ENCODE peak calls at places on chromosomes 3 and 15, in nine cellular contexts. C is neural progenitor cell, A is cardiac muscle cell, G is AG04450, P is testis, O is HL-60, E is body of pancreas, M is brain microvascular endothelial cell, S is transverse colon. B is an unnamed sample. For H3K27me3, the result is how much of the 10 kb centered on the place peaks cover.

GRCh38 chr3:27633224-27633545 is 88.9 kb downstream of the EOMES start:
- DNase-seq in C (no peak), A (peak), G (no peak), P (peak), O (peak), E (no peak), M (no peak), S (no peak), B (no peak)

GRCh38 chr15:36109943-36110658 is 469.3 kb upstream of the CDIN1 start:
- DNase-seq in C (no peak), A (peak), G (no peak), P (peak), O (no peak), E (peak), M (peak), S (no peak), B (no peak)

GRCh38 chr3:66997560-66998074 is 490 bp upstream of the KBTBD8 start:
- DNase-seq in C (no peak), A (no peak), G (no peak), P (peak), O (no peak), E (peak), M (peak), S (no peak), B (no peak)

GRCh38 chr3:160365872-160366522 is 33.0 kb downstream of the IFT80 start:
- DNase-seq in C (no peak), A (no peak), G (no peak), P (no peak), O (no peak), E (no peak), M (no peak), S (no peak), B (no peak)

GRCh38 chr3:122362026-122362425 is 21.0 kb downstream of the MIX23 start:
- DNase-seq in C (no peak), A (no peak), G (no peak), P (no peak), O (no peak), E (no peak), M (no peak), S (no peak), B (no peak)

GRCh38 chr15:47437492-47437891 is 279.8 kb upstream of the SEMA6D start:
- DNase-seq in C (no peak), A (no peak), G (no peak), P (no peak), O (no peak), E (no peak), M (no peak), S (no peak), B (no peak)

GRCh38 chr15:74625693-74626092 is 10.1 kb downstream of the CLK3 start:
- DNase-seq in C (no peak), A (no peak), G (no peak), P (no peak), O (no peak), E (no peak), M (no peak), S (no peak), B (no peak)

GRCh38 chr3:48305396-48305795 is 28.1 kb downstream of the SPINK8 start:
- DNase-seq in C (no peak), A (no peak), G (no peak), P (no peak), O (no peak), E (no peak), M (no peak), S (no peak), B (no peak)

GRCh38 chr15:91852741-91853500 is 587 bp upstream of the SLCO3A1 start:
- DNase-seq in C (peak), A (peak), G (no peak), P (peak), O (peak), E (peak), M (peak), S (peak), B (no peak)

GRCh38 chr3:38117748-38118420 is 19.0 kb downstream of the ACAA1 start:
- DNase-seq in C (peak), A (peak), G (peak), P (peak), O (peak), E (peak), M (peak), S (peak), B (no peak)

GRCh38 chr15:95558131-95558530 is 772.4 kb upstream of the NR2F2 start:
- DNase-seq in C (no peak), A (peak), G (no peak), P (no peak), O (no peak), E (no peak), M (no peak), S (no peak), B (no peak)

GRCh38 chr15:95556866-95557225 is 773.7 kb upstream of the NR2F2 start:
- DNase-seq in C (peak), A (peak), G (no peak), P (peak), O (no peak), E (no peak), M (peak), S (no peak), B (peak)

GRCh38 chr15:98452238-98452637 is 196.1 kb upstream of the IGF1R start:
- DNase-seq in C (no peak), A (no peak), G (no peak), P (no peak), O (no peak), E (no peak), M (no peak), S (no peak), B (no peak)

GRCh38 chr15:41506796-41507341 is 6.8 kb downstream of the LTK start:
- DNase-seq in C (no peak), A (no peak), G (no peak), P (no peak), O (no peak), E (no peak), M (no peak), S (no peak), B (no peak)

GRCh38 chr3:113628788-113629187 is 67.7 kb downstream of the USF3 start:
- DNase-seq in C (no peak), A (no peak), G (no peak), P (no peak), O (no peak), E (no peak), M (no peak), S (no peak), B (no peak)

GRCh38 chr3:45446706-45447105 is 58.3 kb downstream of the LARS2 start:
- DNase-seq in C (no peak), A (no peak), G (no peak), P (no peak), O (no peak), E (no peak), M (no peak), S (no peak), B (no peak)

GRCh38 chr3:194231840-194232832 is 96.2 kb downstream of the HES1 start:
- DNase-seq in C (no peak), A (no peak), G (no peak), P (no peak), O (no peak), E (no peak), M (no peak), S (no peak), B (no peak)

GRCh38 chr3:2099779-2100191 is 1.1 kb downstream of the CNTN4 start:
- DNase-seq in C (peak), A (no peak), G (no peak), P (peak), O (no peak), E (peak), M (no peak), S (no peak), B (no peak)

GRCh38 chr3:187406927-187407326 is 38.7 kb downstream of the RTP4 start:
- DNase-seq in C (no peak), A (peak), G (no peak), P (no peak), O (no peak), E (no peak), M (no peak), S (no peak), B (no peak)

GRCh38 chr15:80484312-80484981 is 80.3 kb downstream of the ARNT2 start:
- DNase-seq in C (no peak), A (peak), G (no peak), P (no peak), O (no peak), E (no peak), M (no peak), S (no peak), B (no peak)

GRCh38 chr15:31322486-31322885 is 4.1 kb upstream of the KLF13 start:
- DNase-seq in C (no peak), A (no peak), G (no peak), P (no peak), O (no peak), E (no peak), M (no peak), S (no peak), B (no peak)

GRCh38 chr3:127456471-127457093 is 134.0 kb downstream of the TPRA1 start:
- DNase-seq in C (no peak), A (peak), G (no peak), P (no peak), O (no peak), E (peak), M (peak), S (no peak), B (no peak)

GRCh38 chr15:41501961-41502786 is 8.5 kb downstream of the ITPKA start:
- DNase-seq in C (peak), A (no peak), G (no peak), P (peak), O (no peak), E (no peak), M (no peak), S (no peak), B (no peak)

GRCh38 chr3:169836058-169836941 is 23.6 kb upstream of the LRRC34 start:
- DNase-seq in C (peak), A (peak), G (no peak), P (no peak), O (no peak), E (no peak), M (no peak), S (no peak), B (no peak)

GRCh38 chr3:16740531-16740930 is 135.3 kb upstream of the DAZL start:
- DNase-seq in C (no peak), A (peak), G (no peak), P (no peak), O (no peak), E (no peak), M (no peak), S (no peak), B (no peak)

GRCh38 chr15:20340931-20341661 is 200.5 kb downstream of the GOLGA6L6 start:
- DNase-seq in C (peak), A (peak), G (no peak), P (peak), O (no peak), E (peak), M (peak), S (peak), B (no peak)

GRCh38 chr3:113193298-113193697 is 18.1 kb upstream of the BOC start:
- DNase-seq in C (peak), A (peak), G (no peak), P (no peak), O (no peak), E (no peak), M (no peak), S (no peak), B (no peak)

GRCh38 chr3:185328324-185329004 is 34.5 kb upstream of the MAP3K13 start:
- DNase-seq in C (no peak), A (no peak), G (no peak), P (peak), O (no peak), E (peak), M (no peak), S (peak), B (no peak)

GRCh38 chr3:94401466-94401865 is 338.6 kb downstream of the NSUN3 start:
- DNase-seq in C (no peak), A (no peak), G (no peak), P (no peak), O (no peak), E (no peak), M (no peak), S (no peak), B (no peak)

GRCh38 chr3:164179110-164179774 is 899.1 kb downstream of the SI start:
- DNase-seq in C (no peak), A (no peak), G (no peak), P (no peak), O (no peak), E (no peak), M (no peak), S (no peak), B (no peak)

GRCh38 chr3:172341482-172342059 is 106.7 kb downstream of the GHSR start:
- DNase-seq in C (peak), A (peak), G (no peak), P (no peak), O (peak), E (peak), M (no peak), S (no peak), B (no peak)

GRCh38 chr3:196962930-196963259 is 5.7 kb downstream of the PIGZ start:
- DNase-seq in C (no peak), A (no peak), G (no peak), P (no peak), O (no peak), E (no peak), M (no peak), S (no peak), B (no peak)

GRCh38 chr3:27721717-27722564 is at the start of gene EOMES:
- DNase-seq in C (peak), A (peak), G (no peak), P (peak), O (peak), E (peak), M (no peak), S (peak), B (no peak)

GRCh38 chr3:9808345-9809037 is 1.6 kb upstream of the TTLL3 start:
- DNase-seq in C (peak), A (peak), G (no peak), P (no peak), O (no peak), E (no peak), M (peak), S (peak), B (no peak)

GRCh38 chr3:127803619-127804018 is 18.7 kb downstream of the MGLL start:
- DNase-seq in C (no peak), A (peak), G (peak), P (no peak), O (no peak), E (no peak), M (peak), S (no peak), B (peak)

GRCh38 chr15:61393524-61393923 is 164.4 kb upstream of the RORA start:
- DNase-seq in C (no peak), A (no peak), G (no peak), P (no peak), O (no peak), E (no peak), M (no peak), S (no peak), B (no peak)

GRCh38 chr15:61396235-61396927 is 167.3 kb upstream of the RORA start:
- DNase-seq in C (no peak), A (no peak), G (no peak), P (no peak), O (no peak), E (no peak), M (no peak), S (peak), B (no peak)

GRCh38 chr15:61401903-61402698 is 173.0 kb upstream of the RORA start:
- DNase-seq in C (no peak), A (no peak), G (no peak), P (no peak), O (no peak), E (no peak), M (no peak), S (no peak), B (no peak)

GRCh38 chr15:61393949-61394348 is 164.8 kb upstream of the RORA start:
- DNase-seq in C (no peak), A (no peak), G (no peak), P (peak), O (no peak), E (no peak), M (no peak), S (no peak), B (no peak)

DNA sequence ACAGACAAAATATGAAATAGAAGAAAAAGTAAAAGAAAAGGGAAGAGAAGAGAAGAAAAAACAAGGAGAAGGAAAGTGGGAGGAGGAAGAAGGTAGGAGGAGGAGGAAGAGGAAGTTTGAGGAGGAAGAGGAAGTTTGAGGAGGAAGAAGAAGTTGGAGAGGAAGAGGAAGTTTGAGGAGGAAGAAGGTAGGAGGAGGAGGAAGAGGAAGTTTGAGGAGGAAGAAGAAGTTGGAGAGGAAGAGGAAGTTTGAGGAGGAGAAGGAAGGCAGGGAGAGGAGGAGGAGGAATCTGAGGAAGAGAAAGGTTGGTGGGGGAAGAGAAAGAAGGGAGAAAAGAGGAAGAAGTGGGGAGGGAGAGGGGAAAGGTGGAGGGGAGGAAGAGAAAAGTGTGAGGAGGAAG is 169.2 kb upstream of the RORA start:
- DNase-seq in C (no peak), A (no peak), G (no peak), P (no peak), O (no peak), E (no peak), M (no peak), S (no peak), B (no peak)
- H3K4me3 ChIP-seq in C (no peak), A (no peak), G (no peak), P (no peak), O (no peak), E (no peak), M (no peak), S (no peak), B (no peak)

DNA sequence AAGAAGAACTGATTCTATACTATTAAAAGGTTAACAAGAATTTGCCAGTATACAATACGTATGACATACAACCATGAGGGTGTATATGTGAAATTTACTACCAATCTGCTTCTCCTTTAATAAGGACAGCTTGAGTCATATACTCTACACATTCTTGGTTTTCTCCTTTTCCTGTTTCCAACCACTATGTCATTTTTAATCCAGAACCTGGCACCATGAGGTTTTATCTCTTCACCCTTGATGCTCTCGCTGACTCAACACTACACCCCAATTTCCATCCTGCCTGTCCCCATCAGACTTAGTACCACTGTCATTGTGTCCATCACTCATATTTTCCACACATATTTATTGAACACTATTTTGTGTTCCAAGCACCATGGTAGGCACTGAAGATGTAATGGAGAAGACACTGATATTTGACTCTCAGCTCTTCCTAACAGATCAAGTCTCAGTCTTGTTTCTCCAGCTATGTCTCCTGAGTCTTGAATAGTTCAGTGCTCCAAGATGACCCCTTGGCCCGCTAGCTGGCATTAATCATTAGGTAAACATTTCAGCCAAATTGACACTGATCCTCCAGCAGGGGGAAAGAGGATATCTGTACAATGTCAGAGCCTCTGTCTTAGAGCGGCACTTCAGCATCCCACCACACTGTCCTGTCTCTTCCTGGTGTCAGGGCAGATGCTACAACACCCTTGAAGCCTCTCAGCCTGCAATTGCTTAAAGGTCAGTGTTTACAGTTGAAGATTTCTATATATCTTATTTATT is 11.2 kb upstream of the COL8A1 start:
- DNase-seq in C (no peak), A (no peak), G (no peak), P (no peak), O (no peak), E (no peak), M (peak), S (no peak), B (no peak)
- TF ChIP-seq CTCF in C (no peak), A (no peak), G (peak), P (no peak), O (no peak), E (no peak), M (peak), S (no peak), B (peak)

GRCh38 chr3:84960581-84960980 is 1.8 kb downstream of the CADM2 start:
- DNase-seq in C (peak), A (no peak), G (no peak), P (no peak), O (no peak), E (no peak), M (no peak), S (no peak), B (no peak)
- H3K27me3 ChIP-seq in C (under half), A (under half), G (under half), P (under half), O (under half), E (under half), M (under half), S (under half), B (under half)

GRCh38 chr3:146469206-146470017 is at the start of gene PLSCR2:
- DNase-seq in C (peak), A (peak), G (no peak), P (peak), O (no peak), E (peak), M (no peak), S (peak), B (no peak)

GRCh38 chr3:146465713-146466465 is 3.5 kb downstream of the PLSCR2 start:
- DNase-seq in C (no peak), A (no peak), G (no peak), P (no peak), O (no peak), E (no peak), M (no peak), S (no peak), B (no peak)

GRCh38 chr3:146470424-146470990 is 1.1 kb upstream of the PLSCR2 start:
- DNase-seq in C (no peak), A (no peak), G (no peak), P (no peak), O (no peak), E (no peak), M (no peak), S (no peak), B (no peak)

GRCh38 chr3:146466596-146466995 is 2.8 kb downstream of the PLSCR2 start:
- DNase-seq in C (no peak), A (no peak), G (no peak), P (no peak), O (no peak), E (no peak), M (no peak), S (no peak), B (no peak)

GRCh38 chr3:146468234-146468931 is 978 bp downstream of the PLSCR2 start:
- DNase-seq in C (no peak), A (peak), G (no peak), P (peak), O (no peak), E (peak), M (no peak), S (no peak), B (no peak)
- H3K4me3 ChIP-seq in C (no peak), A (no peak), G (no peak), P (no peak), O (no peak), E (no peak), M (no peak), S (no peak), B (no peak)